ENCODE peak calls at places on chromosomes 2 and 18, in nine cellular contexts. O, F, L, W, P, X, J, V and K are unnamed samples.

GRCh38 chr2:130336877-130337734 is 5.6 kb upstream of the IMP4 start:
- DNase-seq in F (peak), W (peak), O (peak), X (no peak), L (peak), J (peak), V (peak), P (peak), K (no peak)

GRCh38 chr2:30527859-30528258 is 80.8 kb downstream of the LCLAT1 start:
- DNase-seq in V (no peak), O (no peak), F (peak), J (no peak), P (no peak), X (no peak), L (no peak), W (no peak), K (no peak)

GRCh38 chr2:68125821-68126220 is 31.9 kb upstream of the PNO1 start:
- DNase-seq in W (no peak), P (no peak), F (no peak), L (no peak), J (no peak), V (no peak), X (no peak), O (no peak), K (no peak)

GRCh38 chr2:149800624-149801220 is 213.1 kb upstream of the MMADHC start:
- DNase-seq in V (no peak), O (no peak), L (no peak), W (no peak), J (no peak), P (no peak), X (no peak), F (peak), K (no peak)

GRCh38 chr2:207167129-207167923 is 1.6 kb upstream of the KLF7 start:
- DNase-seq in W (no peak), X (no peak), L (no peak), V (no peak), P (peak), J (no peak), O (no peak), F (peak), K (no peak)

GRCh38 chr2:99928472-99929053 is 213.8 kb downstream of the AFF3 start:
- DNase-seq in W (no peak), J (no peak), F (no peak), L (no peak), V (peak), X (no peak), O (no peak), P (no peak), K (no peak)

GRCh38 chr2:10894264-10894935 is 17.3 kb upstream of the KCNF1 start:
- DNase-seq in V (peak), P (no peak), L (no peak), W (no peak), O (no peak), J (no peak), F (no peak), X (no peak), K (no peak)

GRCh38 chr18:2935438-2936192 is 77.3 kb downstream of the LPIN2 start:
- DNase-seq in P (no peak), J (no peak), V (no peak), O (no peak), X (no peak), F (peak), W (no peak), L (no peak), K (no peak)

GRCh38 chr18:7735194-7735593 is 168.1 kb downstream of the PTPRM start:
- DNase-seq in X (no peak), F (no peak), W (no peak), O (no peak), J (no peak), V (no peak), L (no peak), P (no peak), K (no peak)

GRCh38 chr2:24915796-24916195 is 4.2 kb downstream of the ADCY3 start:
- DNase-seq in J (no peak), O (no peak), W (no peak), F (peak), X (no peak), V (no peak), P (no peak), L (no peak), K (no peak)

GRCh38 chr2:164014068-164014577 is 278.3 kb upstream of the FIGN start:
- DNase-seq in F (no peak), V (no peak), L (no peak), O (no peak), X (no peak), P (no peak), J (no peak), W (no peak), K (no peak)

GRCh38 chr18:61892683-61893303 is at the start of gene RNF152:
- DNase-seq in X (peak), L (peak), P (peak), F (peak), O (peak), V (peak), J (peak), W (peak), K (no peak)

GRCh38 chr18:61891271-61891670 is 1.5 kb downstream of the RNF152 start:
- DNase-seq in L (no peak), F (no peak), W (no peak), J (no peak), P (no peak), X (no peak), O (no peak), V (no peak), K (no peak)

GRCh38 chr2:204545861-204546773 is 842 bp downstream of the PARD3B start:
- DNase-seq in J (peak), O (peak), F (no peak), L (peak), P (peak), X (peak), V (peak), W (no peak), K (no peak)

GRCh38 chr2:78077637-78078036 is 555.5 kb upstream of the LRRTM4 start:
- DNase-seq in L (no peak), V (no peak), O (no peak), F (no peak), P (no peak), J (no peak), W (no peak), X (no peak), K (no peak)

GRCh38 chr2:76684762-76685161 is 837.4 kb downstream of the LRRTM4 start:
- DNase-seq in L (no peak), X (no peak), O (no peak), F (no peak), V (no peak), W (no peak), J (no peak), P (no peak), K (no peak)

GRCh38 chr18:24019641-24020331 is 5.2 kb downstream of the TTC39C start:
- DNase-seq in J (no peak), F (no peak), X (no peak), W (no peak), P (no peak), V (peak), O (no peak), L (no peak), K (no peak)

GRCh38 chr2:142218471-142218870 is 87.7 kb upstream of the LRP1B start:
- DNase-seq in W (no peak), F (peak), X (no peak), V (no peak), O (no peak), J (no peak), P (no peak), L (no peak), K (no peak)

GRCh38 chr2:162422894-162423293 is 79.0 kb downstream of the GCA start:
- DNase-seq in J (no peak), F (no peak), W (no peak), V (no peak), P (no peak), X (no peak), L (no peak), O (no peak), K (no peak)

GRCh38 chr18:44066541-44066940 is 614.1 kb upstream of the SETBP1 start:
- DNase-seq in V (no peak), W (no peak), F (no peak), L (no peak), O (no peak), J (no peak), X (no peak), P (no peak), K (no peak)

GRCh38 chr2:229153946-229154345 is 117.1 kb downstream of the PID1 start:
- DNase-seq in W (no peak), F (no peak), O (no peak), X (no peak), J (no peak), P (no peak), V (no peak), L (no peak), K (no peak)

GRCh38 chr18:50944245-50944917 is 23.5 kb upstream of the ELAC1 start:
- DNase-seq in W (no peak), J (no peak), X (no peak), V (no peak), P (no peak), O (no peak), F (no peak), L (no peak), K (no peak)

GRCh38 chr18:74806073-74806472 is 208.4 kb downstream of the ZNF407 start:
- DNase-seq in O (no peak), V (peak), L (no peak), J (no peak), F (no peak), W (no peak), P (peak), X (no peak), K (no peak)

GRCh38 chr2:109475531-109476210 is 138.1 kb downstream of the SEPTIN10 start:
- DNase-seq in P (no peak), O (no peak), F (peak), L (no peak), J (no peak), X (no peak), W (no peak), V (no peak), K (no peak)

GRCh38 chr18:31931163-31931885 is 11.6 kb downstream of the TRAPPC8 start:
- DNase-seq in F (peak), W (no peak), L (no peak), P (no peak), J (no peak), O (no peak), V (no peak), X (no peak), K (no peak)

GRCh38 chr2:9417725-9418124 is 5.6 kb downstream of the ITGB1BP1 start:
- DNase-seq in W (no peak), P (no peak), L (no peak), O (peak), F (no peak), X (no peak), V (no peak), J (no peak), K (no peak)

GRCh38 chr2:160490760-160491367 is 2.7 kb downstream of the RBMS1 start:
- DNase-seq in O (no peak), L (no peak), X (no peak), P (no peak), J (no peak), V (no peak), F (no peak), W (no peak), K (no peak)

GRCh38 chr2:160494243-160494642 is 636 bp upstream of the RBMS1 start:
- DNase-seq in V (no peak), F (no peak), J (no peak), L (no peak), O (no peak), W (no peak), P (no peak), X (no peak), K (no peak)

GRCh38 chr2:160493227-160494028 is at the start of gene RBMS1:
- DNase-seq in W (peak), L (peak), O (peak), F (peak), P (peak), X (peak), J (peak), V (peak), K (peak)

GRCh38 chr2:160491922-160492371 is 1.7 kb downstream of the RBMS1 start:
- DNase-seq in L (no peak), P (no peak), F (peak), J (no peak), X (no peak), V (no peak), O (no peak), W (no peak), K (no peak)

GRCh38 chr2:160492401-160493226 is 993 bp downstream of the RBMS1 start:
- DNase-seq in X (peak), V (peak), F (peak), J (peak), O (peak), P (peak), L (peak), W (peak), K (peak)
- TF ChIP-seq POLR2A in X (no peak), V (no peak), F (peak), J (peak), O (peak), P (peak), L (peak), W (peak), K (peak)

GRCh38 chr18:9708882-9709877 is 1.1 kb downstream of the RAB31 start:
- DNase-seq in O (no peak), J (no peak), L (peak), W (no peak), X (peak), F (no peak), P (peak), V (peak), K (no peak)

GRCh38 chr18:9710037-9710436 is 1.9 kb downstream of the RAB31 start:
- DNase-seq in L (no peak), F (no peak), V (no peak), W (no peak), X (no peak), O (no peak), P (no peak), J (no peak), K (no peak)

GRCh38 chr18:9706081-9706935 is 1.8 kb upstream of the RAB31 start:
- DNase-seq in O (no peak), P (no peak), F (peak), V (no peak), J (no peak), X (peak), L (peak), W (no peak), K (no peak)

GRCh38 chr18:9707381-9708056 is 582 bp upstream of the RAB31 start:
- DNase-seq in J (no peak), P (no peak), W (no peak), L (peak), O (no peak), X (peak), V (no peak), F (peak), K (no peak)

DNA sequence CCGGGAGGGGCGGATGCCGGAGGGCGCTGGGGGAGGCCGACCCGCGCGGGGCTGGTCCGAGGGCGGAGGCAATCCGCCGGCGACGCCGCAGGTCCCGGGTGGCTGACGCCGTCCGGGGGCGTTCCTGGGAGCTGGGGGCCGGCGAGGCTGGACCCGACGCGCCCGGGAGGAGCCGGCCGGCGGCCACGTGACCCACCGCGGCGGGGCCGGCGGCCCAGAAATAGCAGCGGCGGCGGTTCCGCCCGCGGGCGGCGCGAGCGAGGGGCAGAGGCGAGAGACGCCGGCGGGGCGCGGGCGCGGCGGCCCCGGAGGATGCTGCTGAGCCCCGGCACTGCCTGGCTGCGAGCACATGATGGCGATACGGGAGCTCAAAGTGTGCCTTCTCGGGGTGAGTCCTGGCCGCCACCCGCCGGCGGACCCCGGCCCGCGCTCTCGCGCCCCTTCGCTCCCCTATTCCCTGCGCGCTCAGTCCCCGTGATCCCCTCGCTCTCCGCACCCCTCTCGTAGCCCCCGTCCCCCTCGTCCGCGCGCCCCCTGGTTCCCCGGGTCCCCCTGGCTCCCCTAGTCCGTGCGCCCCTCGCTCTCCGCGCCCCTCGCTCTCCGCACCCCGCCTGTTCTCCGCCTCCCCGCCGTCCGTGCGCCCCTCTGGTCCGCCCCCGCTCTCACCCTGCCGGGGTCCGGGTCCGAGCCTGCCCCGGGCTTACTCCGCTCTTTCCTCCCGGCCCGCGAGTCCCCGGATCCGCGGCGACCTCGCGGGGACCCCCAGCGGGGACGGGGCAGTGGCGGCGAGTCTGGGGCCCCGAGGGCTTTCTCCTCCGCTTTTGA is at the start of gene RAB31:
- DNase-seq in V (peak), O (peak), X (peak), W (peak), F (peak), J (peak), P (peak), L (peak), K (peak)
- TF ChIP-seq POLR2A in V (peak), O (peak), X (no peak), W (peak), F (peak), J (peak), P (peak), L (peak), K (peak)

DNA sequence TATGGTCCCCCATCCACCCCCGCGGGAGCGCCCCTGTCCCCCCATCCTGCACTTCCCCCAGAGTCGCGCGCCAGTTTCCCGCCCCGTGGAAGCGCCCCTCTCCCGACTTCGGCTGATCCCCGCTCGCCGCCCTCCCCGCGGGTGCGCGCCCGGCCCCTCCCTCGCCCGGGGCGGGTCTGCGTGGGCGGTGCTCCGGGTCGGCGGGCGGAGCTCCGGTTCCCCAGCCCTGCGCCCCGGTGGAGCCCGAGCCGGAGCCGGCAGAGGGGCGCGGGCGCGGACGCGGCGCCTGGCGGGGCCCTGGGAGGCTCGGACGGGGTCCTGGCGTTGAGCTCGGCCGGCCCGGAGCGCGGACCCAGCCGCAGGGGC is at the start of gene SNTG2:
- DNase-seq in P (peak), L (no peak), X (peak), V (peak), W (no peak), F (no peak), J (peak), O (peak), K (no peak)
- TF ChIP-seq POLR2A in P (no peak), L (no peak), X (no peak), V (no peak), W (no peak), F (no peak), J (no peak), O (peak), K (no peak)

DNA sequence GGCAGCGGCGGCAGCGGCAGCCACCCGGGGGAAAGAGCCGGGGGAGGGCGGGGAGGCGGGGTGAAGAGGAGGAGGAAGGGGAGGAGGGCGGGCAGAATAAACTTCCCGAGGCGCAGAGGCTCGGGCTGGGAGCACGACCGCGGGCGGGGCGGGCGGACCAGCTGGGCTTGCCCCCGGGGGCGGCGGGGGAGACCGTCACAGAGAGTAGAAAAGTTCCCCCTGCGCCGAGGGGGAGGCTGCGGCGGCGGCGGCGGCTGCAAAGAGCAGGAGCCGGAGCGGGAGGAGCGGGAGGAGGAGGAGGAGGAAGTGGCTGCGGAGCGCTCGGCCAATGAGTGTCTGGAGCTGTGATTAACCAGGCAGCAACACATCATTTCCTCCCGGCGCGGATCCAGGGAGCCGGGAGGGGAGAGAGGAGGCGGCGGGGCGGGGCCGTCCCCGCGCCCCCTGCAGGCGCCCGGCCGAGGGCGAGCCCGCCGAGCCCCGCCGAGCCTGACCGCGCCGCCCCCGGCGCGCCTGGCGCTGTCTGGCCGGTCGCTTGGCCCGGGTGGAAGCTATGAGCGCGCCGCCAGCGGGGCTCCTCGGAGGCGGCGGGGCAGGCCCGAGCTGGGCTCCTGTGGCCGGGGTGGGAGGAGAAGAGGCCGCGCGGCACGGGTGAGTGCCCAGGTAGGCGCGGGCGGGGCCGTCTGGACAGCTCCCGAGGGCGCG is at the start of gene ACVR1:
- DNase-seq in X (peak), J (peak), W (peak), P (peak), V (peak), O (peak), F (peak), L (peak), K (peak)
- TF ChIP-seq POLR2A in X (no peak), J (peak), W (no peak), P (peak), V (peak), O (peak), F (peak), L (no peak), K (peak)

DNA sequence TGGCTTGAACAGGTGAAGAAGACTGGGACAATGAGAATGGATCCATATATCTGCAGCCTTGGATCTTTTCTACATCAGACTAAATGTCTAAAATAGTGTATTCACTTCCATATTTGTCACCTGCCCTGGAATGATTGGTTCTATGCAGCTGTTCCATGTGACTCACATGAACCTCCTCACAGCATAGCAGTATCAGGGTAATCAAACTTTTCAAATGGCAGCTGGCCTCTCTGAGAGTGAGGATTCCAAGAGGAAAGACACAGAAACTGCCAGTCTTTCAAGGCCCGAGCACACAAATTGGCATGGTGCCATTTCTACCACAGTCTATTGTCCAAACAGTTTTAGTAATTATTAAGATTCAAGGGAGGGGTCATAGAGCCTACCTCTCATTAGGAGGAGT is 859.3 kb downstream of the BCL11A start:
- DNase-seq in V (no peak), W (no peak), F (no peak), J (no peak), O (no peak), X (no peak), P (no peak), L (no peak), K (no peak)
- TF ChIP-seq POLR2A in V (no peak), W (no peak), F (no peak), J (no peak), O (no peak), X (no peak), P (no peak), L (no peak), K (no peak)

DNA sequence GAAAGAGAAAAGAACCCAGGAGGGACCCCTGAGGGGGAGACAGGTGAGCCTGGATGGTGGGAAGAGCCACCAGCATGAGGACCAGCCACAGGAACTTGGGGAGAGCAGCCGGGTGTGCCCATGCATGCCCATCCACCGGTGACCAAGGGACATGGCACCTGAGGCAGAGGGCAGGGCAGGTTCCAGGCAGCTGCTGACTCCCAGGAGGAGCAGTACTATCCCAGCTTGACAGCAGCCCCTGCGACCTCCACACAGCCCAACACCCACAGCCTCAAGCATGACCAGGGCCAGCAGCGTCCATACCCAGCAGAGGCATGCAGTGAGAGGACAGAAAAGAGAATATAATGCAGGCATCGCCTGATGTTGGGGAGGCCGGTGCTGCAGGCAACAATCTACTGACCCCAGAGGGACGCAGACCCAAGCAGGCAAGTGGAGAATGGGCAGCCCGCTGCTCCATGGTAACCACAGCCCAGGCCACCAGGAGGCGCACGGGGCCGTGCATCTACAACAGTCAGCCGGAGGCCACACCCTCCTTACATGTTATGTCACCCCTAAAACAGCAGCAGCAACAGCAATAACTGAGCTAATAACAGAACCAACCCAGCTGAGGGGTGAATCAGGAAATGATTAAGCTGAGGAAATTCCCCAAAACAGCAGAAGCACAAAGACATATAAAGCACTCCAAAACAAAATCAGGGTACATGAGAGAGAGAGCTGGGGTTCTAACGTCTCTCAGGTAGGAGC is 44.1 kb downstream of the ANKMY1 start:
- DNase-seq in J (peak), V (peak), O (peak), P (peak), W (peak), L (peak), X (peak), F (peak), K (peak)
- TF ChIP-seq POLR2A in J (no peak), V (no peak), O (no peak), P (no peak), W (no peak), L (no peak), X (no peak), F (peak), K (no peak)